ENCODE peak calls at places on chromosomes 5 and 9, in four cellular contexts. C is AG09309, Q is foreskin fibroblast, J is lower lobe of right lung. N is an unnamed sample.

GRCh38 chr9:38125889-38126288 is 56.9 kb upstream of the SHB start:
- DNase-seq in C (no peak), Q (no peak), J (no peak), N (no peak)

GRCh38 chr9:89670114-89670513 is 65.3 kb downstream of the GADD45G start:
- DNase-seq in C (no peak), Q (no peak), J (no peak), N (no peak)

GRCh38 chr5:61002616-61003015 is 57.6 kb downstream of the NDUFAF2 start:
- DNase-seq in C (no peak), Q (no peak), J (no peak), N (no peak)

GRCh38 chr9:18721267-18722079 is 247.5 kb downstream of the ADAMTSL1 start:
- DNase-seq in C (no peak), Q (no peak), J (no peak), N (no peak)

GRCh38 chr9:130518943-130519772 is 60.2 kb upstream of the FUBP3 start:
- DNase-seq in C (no peak), Q (no peak), J (no peak), N (no peak)

GRCh38 chr5:102986074-102986473 is 133.9 kb downstream of the GIN1 start:
- DNase-seq in C (no peak), Q (no peak), J (no peak), N (no peak)

GRCh38 chr9:134068742-134069535 is 1.1 kb upstream of the BRD3 start:
- DNase-seq in C (no peak), Q (no peak), J (peak), N (no peak)

GRCh38 chr5:142309747-142310318 is 15.0 kb downstream of the SPRY4 start:
- DNase-seq in C (no peak), Q (no peak), J (no peak), N (no peak)

GRCh38 chr5:171137768-171138540 is 171.1 kb upstream of the TLX3 start:
- DNase-seq in C (peak), Q (peak), J (no peak), N (no peak)

GRCh38 chr9:6641073-6641455 is 4.5 kb downstream of the GLDC start:
- DNase-seq in C (no peak), Q (no peak), J (no peak), N (no peak)

GRCh38 chr9:6641561-6641960 is 4.0 kb downstream of the GLDC start:
- DNase-seq in C (no peak), Q (no peak), J (no peak), N (no peak)

GRCh38 chr9:6640268-6641072 is 5.1 kb downstream of the GLDC start:
- DNase-seq in C (no peak), Q (no peak), J (no peak), N (no peak)

GRCh38 chr9:6641961-6642360 is 3.6 kb downstream of the GLDC start:
- DNase-seq in C (no peak), Q (no peak), J (no peak), N (no peak)

DNA sequence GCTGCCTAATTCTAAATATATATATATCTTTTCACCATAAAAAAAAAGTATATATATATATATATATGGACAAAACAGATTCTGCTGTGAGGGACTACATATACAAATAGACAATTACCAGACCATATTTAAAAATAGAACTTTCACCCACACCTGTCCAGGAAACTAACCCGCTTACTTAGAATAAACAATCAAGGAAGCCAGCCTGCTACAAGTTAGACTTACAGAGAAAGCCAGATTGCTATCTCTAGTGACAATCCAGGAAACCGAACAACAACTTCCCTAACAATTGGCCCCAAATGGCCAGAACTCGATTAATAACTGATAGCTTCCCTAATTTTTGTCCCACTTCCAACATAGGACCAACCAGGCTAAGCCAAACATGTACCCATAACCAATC is 5.9 kb downstream of the GLDC start:
- DNase-seq in C (no peak), Q (no peak), J (no peak), N (no peak)
- H3K4me3 ChIP-seq in C (no peak), Q (no peak), J (no peak), N (no peak)

GRCh38 chr9:762217-762616 is 79.3 kb upstream of the DMRT1 start:
- DNase-seq in C (no peak), Q (no peak), J (no peak), N (no peak)

GRCh38 chr9:761793-762190 is 79.7 kb upstream of the DMRT1 start:
- DNase-seq in C (no peak), Q (no peak), J (no peak), N (no peak)

GRCh38 chr9:764986-765385 is 76.5 kb upstream of the DMRT1 start:
- DNase-seq in C (no peak), Q (no peak), J (no peak), N (no peak)

GRCh38 chr9:763692-764091 is 77.8 kb upstream of the DMRT1 start:
- DNase-seq in C (no peak), Q (no peak), J (no peak), N (no peak)

GRCh38 chr9:764105-764524 is 77.4 kb upstream of the DMRT1 start:
- DNase-seq in C (peak), Q (peak), J (peak), N (peak)
- H3K4me3 ChIP-seq in C (peak), Q (no peak), J (peak), N (no peak)

GRCh38 chr5:140344683-140345423 is 1.6 kb downstream of the HBEGF start:
- DNase-seq in C (no peak), Q (peak), J (no peak), N (no peak)
- H3K4me3 ChIP-seq in C (no peak), Q (no peak), J (peak), N (peak)

DNA sequence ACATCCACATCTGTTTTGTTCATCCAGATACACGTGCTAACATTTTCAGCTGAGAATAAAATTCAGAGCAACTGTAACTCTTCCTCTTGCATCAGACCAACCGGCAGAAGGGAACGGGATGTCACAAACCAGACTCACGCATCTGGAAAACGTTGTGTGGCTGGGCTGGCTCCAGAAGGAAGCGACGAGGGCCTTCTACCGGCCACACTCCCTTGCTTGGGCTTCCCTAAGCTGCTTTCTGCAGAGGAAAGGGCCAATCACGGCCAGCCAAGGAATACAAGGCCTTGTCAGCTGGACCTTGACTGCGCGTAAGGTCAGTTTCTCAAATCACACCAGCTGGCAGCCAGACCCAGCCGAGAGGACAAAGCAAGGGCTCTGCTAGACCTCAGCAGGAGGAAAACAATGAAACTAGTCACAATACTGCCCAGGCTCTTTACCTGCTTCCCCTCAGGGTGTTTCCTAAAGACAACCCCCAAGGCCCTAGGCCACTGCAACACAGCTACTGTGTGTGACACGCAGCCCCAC is 106.1 kb downstream of the THBS4 start:
- DNase-seq in C (peak), Q (peak), J (peak), N (peak)
- H3K4me3 ChIP-seq in C (no peak), Q (no peak), J (no peak), N (no peak)

GRCh38 chr5:346229-346935 is 24.9 kb downstream of the AHRR start:
- DNase-seq in C (no peak), Q (no peak), J (no peak), N (no peak)

GRCh38 chr5:342501-343460 is 21.3 kb downstream of the AHRR start:
- DNase-seq in C (no peak), Q (no peak), J (no peak), N (no peak)

GRCh38 chr5:344668-345067 is 23.2 kb downstream of the AHRR start:
- DNase-seq in C (no peak), Q (no peak), J (no peak), N (no peak)

GRCh38 chr5:345404-346195 is 24.1 kb downstream of the AHRR start:
- DNase-seq in C (no peak), Q (peak), J (no peak), N (no peak)

DNA sequence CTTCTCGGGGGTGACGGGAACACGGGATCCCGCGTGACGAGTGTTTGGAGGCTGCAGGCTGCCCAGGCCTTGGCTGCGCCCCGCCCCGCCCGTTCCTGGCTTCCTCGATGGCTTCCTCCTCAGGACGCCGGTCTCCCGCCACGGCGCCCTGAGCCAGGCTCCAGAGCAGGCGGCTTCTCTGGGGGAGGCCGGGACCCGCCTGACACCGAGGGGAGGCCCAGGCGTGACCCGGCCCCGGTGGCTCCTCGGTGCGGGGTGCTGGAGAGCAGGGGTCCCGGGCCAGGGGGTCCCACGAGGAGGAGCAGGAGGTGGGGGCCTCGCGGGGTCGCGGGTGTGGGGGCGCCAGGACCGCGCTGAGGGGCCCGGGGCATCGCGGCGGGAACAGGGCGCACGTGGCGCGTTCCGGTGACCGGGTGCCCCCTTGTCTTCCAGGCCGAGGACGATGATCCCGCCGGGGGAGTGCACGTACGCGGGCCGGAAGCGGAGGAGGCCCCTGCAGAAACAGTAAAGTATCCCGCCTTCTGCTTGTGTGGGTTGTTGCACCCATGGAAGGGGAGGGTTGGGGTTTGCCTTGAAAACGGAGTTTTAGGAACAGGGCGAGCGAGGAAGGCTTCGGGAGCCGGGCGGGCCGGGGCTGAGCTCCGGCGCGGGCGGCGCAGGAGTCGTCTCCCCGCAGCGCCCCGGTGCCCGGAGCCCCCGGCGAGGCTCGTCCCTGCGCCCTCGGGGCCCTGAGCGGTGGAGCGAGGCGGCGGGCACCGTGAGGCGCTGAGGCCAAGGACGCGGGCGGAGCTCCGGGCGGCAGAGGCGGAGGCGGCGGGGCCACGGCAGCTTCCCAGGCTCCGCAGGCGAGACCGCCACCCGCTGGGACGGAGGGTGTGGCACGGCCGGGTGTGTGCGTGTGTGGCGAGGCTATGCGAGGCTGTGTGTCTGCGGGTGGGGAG is 22.2 kb downstream of the AHRR start:
- DNase-seq in C (peak), Q (peak), J (peak), N (no peak)
- H3K4me3 ChIP-seq in C (peak), Q (peak), J (peak), N (peak)

DNA sequence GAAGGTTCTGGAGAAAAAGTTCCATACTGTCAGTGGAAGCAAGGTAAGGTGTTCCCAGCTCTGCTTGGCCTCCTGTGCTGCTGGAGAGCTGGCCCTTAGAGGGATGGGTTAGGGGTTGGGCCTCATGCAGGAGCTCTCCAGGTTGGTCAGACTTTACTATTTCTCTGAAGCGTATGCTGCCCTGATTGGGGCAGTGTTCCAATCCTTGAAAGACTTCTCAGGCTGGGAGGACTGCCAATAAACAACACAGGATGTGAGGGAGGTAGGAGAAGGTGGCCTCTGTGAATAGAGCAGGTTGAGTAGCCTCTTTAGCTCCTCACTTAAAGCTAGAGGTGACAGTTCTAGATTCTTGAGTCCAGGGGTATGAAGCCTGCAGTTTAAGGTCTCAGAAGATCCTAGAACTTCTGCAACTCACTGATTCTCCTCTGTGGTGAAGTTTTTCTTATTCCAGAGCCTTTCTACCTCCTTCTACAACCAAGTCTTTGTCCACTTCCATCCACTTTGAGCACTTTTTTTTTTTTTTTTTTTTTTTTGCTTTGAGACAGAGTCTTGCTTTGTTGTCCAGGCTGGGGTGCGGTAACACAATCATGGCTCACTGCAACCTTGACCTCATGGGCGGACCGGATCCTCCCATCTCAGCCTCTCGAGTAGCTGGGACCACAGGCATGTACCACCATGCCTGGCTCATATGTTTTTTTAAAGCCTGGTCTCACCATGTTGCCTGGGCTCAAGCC is 3.0 kb downstream of the HNRNPAB start:
- DNase-seq in C (no peak), Q (no peak), J (no peak), N (no peak)
- H3K4me3 ChIP-seq in C (no peak), Q (no peak), J (no peak), N (peak)

N was measured in HFF-Myc.